ENCODE peak calls at places on chromosomes 13 and 19, in four cellular contexts. M is body of pancreas, D is heart left ventricle, U is thoracic aorta. Q is an unnamed sample. For H3K4me1, the result is how much of the 10 kb centered on the place peaks cover.

GRCh38 chr13:72920097-72920496 is 138.2 kb downstream of the PIBF1 start:
- DNase-seq in M (peak), D (peak), U (no peak), Q (no peak)

GRCh38 chr13:24459234-24459633 is 53.3 kb downstream of the PARP4 start:
- DNase-seq in M (no peak), D (no peak), U (no peak), Q (peak)

GRCh38 chr13:72774019-72774418 is 7.7 kb downstream of the DIS3 start:
- DNase-seq in M (no peak), D (no peak), U (no peak), Q (peak)

GRCh38 chr19:1261863-1262686 is 7.1 kb upstream of the CIRBP start:
- DNase-seq in M (peak), D (peak), U (peak), Q (peak)

GRCh38 chr19:13959962-13960862 is 7.9 kb downstream of the DCAF15 start:
- DNase-seq in M (no peak), D (no peak), U (no peak), Q (no peak)

GRCh38 chr19:632228-633067 is 889 bp downstream of the POLRMT start:
- DNase-seq in M (no peak), D (no peak), U (no peak), Q (peak)

GRCh38 chr19:28330831-28331230 is 882.1 kb downstream of the UQCRFS1 start:
- DNase-seq in M (no peak), D (no peak), U (no peak), Q (no peak)

GRCh38 chr19:16373539-16373938 is 48.9 kb downstream of the KLF2 start:
- DNase-seq in M (no peak), D (no peak), U (no peak), Q (no peak)

GRCh38 chr19:16338470-16339360 is 14.1 kb downstream of the KLF2 start:
- DNase-seq in M (no peak), D (peak), U (peak), Q (no peak)

GRCh38 chr19:12194827-12195500 is 32.1 kb downstream of the ZNF136 start:
- DNase-seq in M (peak), D (peak), U (peak), Q (peak)

GRCh38 chr13:73708393-73708985 is 425.7 kb downstream of the KLF12 start:
- DNase-seq in M (peak), D (no peak), U (no peak), Q (peak)

GRCh38 chr13:26600345-26600761 is 42.9 kb downstream of the WASF3 start:
- DNase-seq in M (no peak), D (no peak), U (no peak), Q (peak)

GRCh38 chr13:25171517-25172302 is at the start of gene AMER2:
- DNase-seq in M (peak), D (no peak), U (no peak), Q (peak)

GRCh38 chr13:45396548-45397095 is 21.6 kb downstream of the SLC25A30 start:
- DNase-seq in M (no peak), D (no peak), U (no peak), Q (no peak)

GRCh38 chr13:22235950-22236290 is 565.0 kb downstream of the FGF9 start:
- DNase-seq in M (no peak), D (no peak), U (no peak), Q (no peak)

GRCh38 chr13:32893176-32893575 is 123.0 kb upstream of the KL start:
- DNase-seq in M (no peak), D (no peak), U (no peak), Q (no peak)

GRCh38 chr13:79678100-79678499 is 197.1 kb downstream of the NDFIP2 start:
- DNase-seq in M (no peak), D (no peak), U (no peak), Q (peak)

GRCh38 chr13:23778007-23778687 is 111.1 kb downstream of the MIPEP start:
- DNase-seq in M (no peak), D (no peak), U (no peak), Q (no peak)

GRCh38 chr19:16301999-16302694 is 22.5 kb upstream of the KLF2 start:
- DNase-seq in M (no peak), D (no peak), U (no peak), Q (no peak)

GRCh38 chr13:54361460-54361859 is 1332.8 kb downstream of the OLFM4 start:
- DNase-seq in M (no peak), D (no peak), U (no peak), Q (no peak)

GRCh38 chr19:391726-392374 is 17.1 kb downstream of the C2CD4C start:
- DNase-seq in M (no peak), D (no peak), U (no peak), Q (no peak)

GRCh38 chr13:114043421-114044053 is 69.7 kb upstream of the C13orf46 start:
- DNase-seq in M (peak), D (peak), U (no peak), Q (peak)

GRCh38 chr13:112452380-112453206 is 76.4 kb downstream of the SPACA7 start:
- DNase-seq in M (no peak), D (no peak), U (no peak), Q (no peak)

GRCh38 chr19:27635401-27635800 is 1577.5 kb downstream of the UQCRFS1 start:
- DNase-seq in M (no peak), D (no peak), U (no peak), Q (no peak)

GRCh38 chr13:20349564-20350379 is 117.7 kb upstream of the GJB6 start:
- DNase-seq in M (no peak), D (no peak), U (no peak), Q (no peak)

GRCh38 chr19:51259348-51260245 is 8.7 kb downstream of the SIGLECL1 start:
- DNase-seq in M (no peak), D (no peak), U (no peak), Q (peak)

GRCh38 chr13:50365683-50366391 is 350.6 kb downstream of the KCNRG start:
- DNase-seq in M (peak), D (no peak), U (no peak), Q (no peak)

GRCh38 chr19:16594131-16594586 is 21.9 kb upstream of the SLC35E1 start:
- DNase-seq in M (no peak), D (no peak), U (no peak), Q (no peak)

GRCh38 chr13:107351305-107351704 is 783.4 kb upstream of the ARGLU1 start:
- DNase-seq in M (no peak), D (no peak), U (no peak), Q (peak)

GRCh38 chr19:10109528-10109927 is 2.0 kb upstream of the P2RY11 start:
- DNase-seq in M (no peak), D (no peak), U (no peak), Q (no peak)

GRCh38 chr19:10110972-10111317 is 548 bp upstream of the P2RY11 start:
- DNase-seq in M (no peak), D (no peak), U (no peak), Q (no peak)

GRCh38 chr19:10111405-10111811 is at the start of gene P2RY11:
- DNase-seq in M (no peak), D (no peak), U (no peak), Q (no peak)

GRCh38 chr19:10112037-10112751 is 701 bp downstream of the P2RY11 start:
- DNase-seq in M (no peak), D (no peak), U (no peak), Q (no peak)

DNA sequence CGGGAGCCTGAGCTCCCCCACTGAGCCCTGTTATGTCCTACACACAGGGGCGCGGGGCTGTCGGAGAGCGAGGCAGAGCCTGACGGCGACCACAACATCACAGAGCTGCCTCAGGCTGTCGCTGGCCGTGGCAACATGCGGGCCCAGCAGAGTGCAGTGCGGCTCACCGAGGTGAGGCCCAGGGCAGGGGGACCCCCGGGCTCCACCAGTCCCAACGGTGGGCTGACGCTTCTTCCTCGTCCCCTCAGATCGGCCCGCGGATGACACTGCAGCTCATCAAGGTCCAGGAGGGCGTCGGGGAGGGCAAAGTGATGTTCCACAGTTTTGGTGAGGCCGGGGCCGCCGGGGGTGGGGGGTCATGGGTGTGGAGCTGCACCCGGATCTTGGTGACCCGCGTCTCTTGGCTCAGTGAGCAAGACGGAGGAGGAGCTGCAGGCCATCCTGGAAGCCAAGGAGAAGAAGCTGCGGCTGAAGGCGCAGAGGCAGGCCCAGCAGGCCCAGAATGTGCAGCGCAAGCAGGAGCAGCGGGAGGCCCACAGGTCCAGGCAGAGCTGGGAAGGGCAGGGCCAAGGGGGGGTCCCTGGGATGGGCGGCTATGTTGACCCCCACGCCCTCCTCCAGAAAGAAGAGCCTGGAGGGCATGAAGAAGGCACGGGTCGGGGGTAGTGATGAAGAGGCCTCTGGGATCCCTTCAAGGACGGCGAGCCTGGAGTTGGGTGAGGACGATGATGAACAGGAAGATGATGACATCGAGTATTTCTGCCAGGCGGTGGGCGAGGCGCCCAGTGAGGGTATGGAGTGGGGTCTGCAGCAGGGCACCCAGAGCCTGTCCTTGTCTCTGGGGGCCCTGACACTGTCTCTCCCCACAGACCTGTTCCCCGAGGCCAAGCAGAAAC is 1.2 kb upstream of the P2RY11 start:
- DNase-seq in M (no peak), D (no peak), U (no peak), Q (no peak)
- H3K4me1 ChIP-seq in M (under half), D (under half), U (under half), Q (under half)

DNA sequence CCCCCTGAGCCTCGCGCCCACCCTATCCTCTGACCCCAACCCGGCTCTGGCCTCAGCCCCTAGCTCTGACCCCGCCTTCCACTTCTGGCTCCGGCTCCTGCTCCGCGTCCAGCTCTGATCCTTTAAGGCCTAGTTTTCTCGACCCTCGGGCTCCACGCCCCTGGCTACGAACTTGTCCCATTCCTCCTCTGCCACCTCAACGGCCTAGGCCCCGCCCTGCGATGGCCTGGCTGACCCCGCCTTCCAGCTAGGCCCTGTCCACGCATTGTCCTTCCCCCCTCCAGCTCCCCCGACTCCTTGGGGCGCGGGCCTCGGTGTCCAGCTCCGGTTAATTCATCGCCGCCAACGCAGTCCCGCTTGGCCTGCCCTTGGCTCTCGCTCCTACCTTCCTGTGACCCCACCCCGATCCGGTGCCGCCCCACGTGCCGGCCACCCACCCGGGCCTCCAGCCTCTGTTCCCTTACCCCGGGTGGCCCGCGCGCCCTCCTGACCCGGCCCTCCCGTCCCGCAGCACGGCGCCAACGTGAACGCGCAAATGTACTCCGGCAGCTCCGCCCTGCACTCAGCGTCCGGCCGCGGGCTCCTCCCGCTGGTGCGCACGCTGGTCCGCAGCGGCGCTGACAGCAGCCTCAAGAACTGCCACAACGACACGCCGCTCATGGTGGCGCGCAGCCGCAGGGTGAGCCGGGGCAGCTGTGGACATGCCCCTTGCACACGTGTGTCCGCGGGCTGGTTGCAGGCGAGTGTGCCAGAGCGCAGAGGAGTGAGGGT is 9.4 kb downstream of the BCL3 start:
- DNase-seq in M (peak), D (peak), U (no peak), Q (peak)
- H3K4me1 ChIP-seq in M (under half), D (under half), U (half or more), Q (under half)

DNA sequence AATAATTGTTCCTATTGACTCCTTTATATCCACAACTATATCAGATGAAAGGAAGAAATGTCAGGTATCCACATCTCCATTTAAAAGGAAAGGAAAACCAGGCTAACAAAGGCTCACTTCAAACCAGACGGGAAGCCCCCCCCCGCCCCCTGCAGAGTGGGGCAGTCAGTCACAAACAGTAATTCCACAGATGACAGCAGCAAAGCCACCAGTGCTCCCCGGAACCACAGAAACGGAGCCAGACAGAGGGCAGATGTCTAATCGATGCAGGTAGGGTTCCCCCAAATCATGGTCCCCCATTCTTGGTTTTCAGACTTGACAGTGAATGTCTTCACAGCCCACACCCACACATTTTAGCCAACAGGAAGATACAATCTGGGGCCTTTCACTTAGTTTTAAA is 100.8 kb downstream of the STK24 start:
- DNase-seq in M (no peak), D (no peak), U (no peak), Q (no peak)
- H3K4me1 ChIP-seq in M (under half), D (under half), U (under half), Q (under half)

DNA sequence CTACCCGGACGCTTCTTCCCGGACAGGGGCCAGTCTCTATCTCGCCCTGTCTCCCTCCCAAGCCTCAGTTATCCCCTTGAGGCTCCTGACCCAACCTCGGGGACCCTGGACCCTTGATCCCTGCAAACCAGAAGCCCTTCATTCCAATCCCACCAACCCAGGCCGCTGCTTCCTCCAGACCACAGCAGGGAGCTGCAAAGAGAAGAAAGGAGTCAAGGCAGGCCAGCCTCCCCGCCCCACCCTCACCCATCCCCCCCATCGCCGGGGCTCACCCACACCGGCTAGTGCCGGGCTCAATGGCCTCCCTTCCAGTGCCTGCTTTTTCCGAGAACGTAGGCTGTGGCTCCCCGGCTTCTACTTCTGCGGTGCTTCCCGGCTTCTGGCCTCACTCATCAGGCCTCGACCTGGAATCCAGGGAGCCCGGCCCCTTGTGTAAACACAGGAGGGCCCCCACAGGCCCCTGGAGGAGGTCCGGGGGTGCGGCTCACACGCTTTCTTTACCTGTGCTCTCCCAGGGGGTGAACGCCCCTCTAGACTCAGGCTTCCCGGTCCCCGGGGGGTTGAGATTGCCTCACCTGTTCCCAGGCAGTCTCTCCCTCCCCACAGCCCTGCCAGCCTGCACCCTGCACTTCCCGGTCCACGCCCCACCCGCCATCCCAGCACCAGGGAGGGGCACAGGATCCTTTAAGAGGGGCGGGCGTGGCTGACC is at the start of gene FAM83E:
- DNase-seq in M (peak), D (no peak), U (no peak), Q (no peak)
- H3K4me1 ChIP-seq in M (under half), D (under half), U (under half), Q (under half)

GRCh38 chr19:45117666-45118065 is 24.7 kb downstream of the PPP1R37 start:
- DNase-seq in M (peak), D (no peak), U (no peak), Q (no peak)
- H3K4me1 ChIP-seq in M (under half), D (under half), U (under half), Q (under half)

GRCh38 chr13:110392510-110393233 is 85.6 kb downstream of the COL4A2 start:
- DNase-seq in M (no peak), D (no peak), U (no peak), Q (no peak)

GRCh38 chr13:110391273-110391672 is 84.2 kb downstream of the COL4A2 start:
- DNase-seq in M (no peak), D (no peak), U (no peak), Q (no peak)

GRCh38 chr13:110388141-110388943 is 81.3 kb downstream of the COL4A2 start:
- DNase-seq in M (no peak), D (peak), U (peak), Q (peak)

GRCh38 chr13:110387451-110388140 is 80.5 kb downstream of the COL4A2 start:
- DNase-seq in M (no peak), D (peak), U (peak), Q (peak)

GRCh38 chr13:110390572-110390971 is 83.5 kb downstream of the COL4A2 start:
- DNase-seq in M (no peak), D (no peak), U (no peak), Q (peak)
- H3K4me1 ChIP-seq in M (under half), D (under half), U (half or more), Q (under half)

GRCh38 chr19:40810160-40810559 is 11.2 kb downstream of the EGLN2 start:
- DNase-seq in M (no peak), D (no peak), U (no peak), Q (no peak)
- H3K4me1 ChIP-seq in M (under half), D (under half), U (half or more), Q (under half)

GRCh38 chr19:4638330-4638729 is 986 bp upstream of the TNFAIP8L1 start:
- DNase-seq in M (peak), D (peak), U (no peak), Q (peak)

GRCh38 chr19:4641132-4641531 is 1.8 kb downstream of the TNFAIP8L1 start:
- DNase-seq in M (peak), D (no peak), U (no peak), Q (no peak)

GRCh38 chr19:4639531-4640246 is 373 bp downstream of the TNFAIP8L1 start:
- DNase-seq in M (peak), D (peak), U (no peak), Q (no peak)

GRCh38 chr19:4638828-4639530 is at the start of gene TNFAIP8L1:
- DNase-seq in M (peak), D (peak), U (peak), Q (peak)

GRCh38 chr19:4640247-4641000 is 1.1 kb downstream of the TNFAIP8L1 start:
- DNase-seq in M (peak), D (no peak), U (no peak), Q (no peak)
- H3K4me1 ChIP-seq in M (under half), D (under half), U (under half), Q (under half)